ENCODE peak calls at places on chromosomes 1 and 21, in four cellular contexts. Y is activated B cell treated with CpG ODN at 0.5 μM for 24 hours, L is HL-60, I is RWPE1. A is an unnamed sample.

GRCh38 chr1:198291036-198291435 is 134.2 kb downstream of the NEK7 start:
- DNase-seq in Y (no peak), L (no peak), I (no peak), A (no peak)

GRCh38 chr1:23953020-23953419 is 6.6 kb upstream of the PNRC2 start:
- DNase-seq in Y (no peak), L (no peak), I (no peak), A (no peak)

GRCh38 chr1:1267488-1268283 is 6.0 kb downstream of the UBE2J2 start:
- DNase-seq in Y (no peak), L (no peak), I (no peak), A (no peak)

GRCh38 chr1:62384276-62385005 is 52.4 kb upstream of the USP1 start:
- DNase-seq in Y (no peak), L (no peak), I (peak), A (no peak)

GRCh38 chr1:12775443-12775842 is 1.9 kb downstream of the PRAMEF12 start:
- DNase-seq in Y (no peak), L (no peak), I (no peak), A (no peak)

GRCh38 chr1:232274999-232275706 is 354.8 kb downstream of the SIPA1L2 start:
- DNase-seq in Y (no peak), L (no peak), I (no peak), A (no peak)

GRCh38 chr1:80540149-80540548 is 1260.6 kb upstream of the ADGRL2 start:
- DNase-seq in Y (no peak), L (no peak), I (no peak), A (no peak)

GRCh38 chr1:223256034-223256433 is 107.9 kb downstream of the SUSD4 start:
- DNase-seq in Y (no peak), L (no peak), I (no peak), A (no peak)

GRCh38 chr1:44884746-44885145 is 41.7 kb upstream of the PTCH2 start:
- DNase-seq in Y (no peak), L (no peak), I (no peak), A (no peak)

DNA sequence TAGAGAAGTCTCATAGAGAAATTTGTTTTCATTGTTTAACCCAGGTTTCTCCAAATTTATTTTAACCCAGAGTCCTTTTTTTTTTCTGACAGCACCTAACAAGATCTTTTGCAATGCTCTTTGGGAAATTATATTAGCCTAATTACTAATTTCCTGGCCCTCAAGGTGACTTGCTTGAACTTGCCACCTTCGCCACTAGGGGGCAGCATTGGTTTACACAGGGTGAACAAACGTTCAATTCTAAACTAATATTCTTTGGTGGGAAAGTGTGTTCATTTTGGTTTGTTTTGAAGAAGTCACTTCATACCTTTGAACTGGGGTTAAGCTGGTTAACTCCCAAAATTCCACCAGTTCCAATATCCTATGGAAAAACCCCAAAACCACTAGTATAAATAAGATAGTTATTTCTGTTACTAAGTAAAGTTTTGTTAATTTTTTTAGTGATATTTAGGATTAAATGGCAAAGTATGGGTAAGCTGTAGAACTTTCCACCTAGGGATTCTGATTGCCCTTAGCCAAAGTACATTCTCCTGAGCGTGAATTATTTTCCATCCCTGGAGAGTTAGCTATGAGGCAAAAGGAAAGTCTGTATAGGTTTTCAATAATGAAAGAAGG is 13.0 kb downstream of the CCDC190 start:
- DNase-seq in Y (peak), L (peak), I (peak), A (peak)
- TF ChIP-seq CTCF in Y (peak), L (peak), I (peak), A (peak)

GRCh38 chr1:201809876-201810275 is 19.1 kb upstream of the IPO9 start:
- DNase-seq in Y (no peak), L (no peak), I (no peak), A (no peak)
- TF ChIP-seq CTCF in Y (no peak), L (no peak), I (no peak), A (no peak)

DNA sequence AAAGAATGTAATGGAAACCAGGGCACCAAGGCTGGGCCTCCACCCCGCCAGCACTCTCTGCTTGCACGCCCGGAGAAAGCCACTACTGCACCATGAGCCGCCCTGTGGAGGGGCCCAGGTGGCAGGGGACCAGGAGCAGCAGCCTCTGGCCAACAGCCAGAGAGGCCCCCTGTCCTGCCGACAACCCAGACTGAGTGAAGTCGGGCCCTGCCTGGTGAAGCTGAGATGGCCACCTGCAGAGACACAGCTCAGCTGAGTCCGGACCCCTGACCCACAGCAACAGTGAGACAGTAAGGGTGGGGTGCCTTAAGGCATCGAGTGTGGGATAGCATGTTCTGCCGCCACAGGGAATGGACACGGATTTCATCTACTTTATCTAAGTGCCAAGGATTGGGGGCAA is 28.9 kb downstream of the WDR4 start:
- DNase-seq in Y (no peak), L (no peak), I (no peak), A (no peak)
- TF ChIP-seq CTCF in Y (no peak), L (no peak), I (no peak), A (no peak)

DNA sequence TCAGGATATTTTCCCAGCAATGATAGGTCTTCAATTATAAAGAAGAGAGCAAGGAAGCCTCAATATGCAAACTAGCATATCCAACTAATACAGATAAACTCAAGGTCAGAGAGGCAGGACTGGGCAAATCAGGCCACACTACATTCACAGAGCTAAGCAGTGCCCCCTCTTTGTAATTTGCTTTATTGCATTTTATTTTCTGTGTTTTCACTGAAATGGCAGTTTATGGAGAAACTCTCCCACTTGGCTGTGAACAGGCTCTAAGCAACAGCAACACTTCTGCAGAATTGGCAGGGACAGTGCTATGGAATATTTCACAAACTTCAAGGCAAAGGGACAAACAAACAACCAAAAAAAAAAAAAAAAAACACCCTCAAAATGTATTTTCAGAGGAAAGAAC is 93.4 kb upstream of the SOD1 start:
- DNase-seq in Y (no peak), L (no peak), I (no peak), A (no peak)
- TF ChIP-seq CTCF in Y (no peak), L (no peak), I (no peak), A (no peak)

GRCh38 chr1:201546093-201546492 is 7.2 kb downstream of the NAV1 start:
- DNase-seq in Y (no peak), L (peak), I (no peak), A (no peak)
- TF ChIP-seq CTCF in Y (no peak), L (no peak), I (no peak), A (no peak)

GRCh38 chr1:90434460-90434859 is 282.6 kb downstream of the BARHL2 start:
- DNase-seq in Y (no peak), L (no peak), I (no peak), A (no peak)
- TF ChIP-seq CTCF in Y (no peak), L (no peak), I (no peak), A (no peak)